ENCODE peak calls at places on chromosomes 7 and 10, in nine cellular contexts. G, E, L, C, B, Y, X, I and D are unnamed samples. For H3K4me1, the result is how much of the 10 kb centered on the place peaks cover.

GRCh38 chr7:30612658-30613265 is 18.1 kb downstream of the GARS1 start:
- DNase-seq in G (no peak), E (peak), L (no peak), C (no peak), B (no peak), Y (no peak), X (no peak), I (peak), D (no peak)

GRCh38 chr7:44196450-44196872 is 4.3 kb upstream of the YKT6 start:
- DNase-seq in G (peak), E (peak), L (peak), C (peak), B (no peak), Y (peak), X (no peak), I (no peak), D (no peak)

GRCh38 chr10:21969326-21970287 is 33.9 kb downstream of the DNAJC1 start:
- DNase-seq in G (no peak), E (peak), L (no peak), C (no peak), B (no peak), Y (no peak), X (no peak), I (peak), D (no peak)

GRCh38 chr10:120514035-120514620 is 57.1 kb downstream of the PLPP4 start:
- DNase-seq in G (peak), E (peak), L (peak), C (peak), B (no peak), Y (peak), X (no peak), I (no peak), D (no peak)

GRCh38 chr7:40348126-40348728 is 213.4 kb downstream of the SUGCT start:
- DNase-seq in G (no peak), E (no peak), L (no peak), C (no peak), B (no peak), Y (no peak), X (peak), I (peak), D (no peak)

GRCh38 chr7:44982970-44983369 is 4.2 kb upstream of the MYO1G start:
- DNase-seq in G (no peak), E (no peak), L (no peak), C (no peak), B (no peak), Y (no peak), X (no peak), I (no peak), D (no peak)

GRCh38 chr10:60441515-60441914 is 51.8 kb upstream of the ANK3 start:
- DNase-seq in G (no peak), E (peak), L (peak), C (no peak), B (no peak), Y (no peak), X (no peak), I (no peak), D (no peak)

GRCh38 chr10:69863580-69863979 is 61.9 kb downstream of the COL13A1 start:
- DNase-seq in G (no peak), E (peak), L (no peak), C (no peak), B (no peak), Y (no peak), X (no peak), I (peak), D (no peak)

GRCh38 chr7:156178857-156179256 is 366.6 kb upstream of the SHH start:
- DNase-seq in G (no peak), E (no peak), L (no peak), C (peak), B (no peak), Y (peak), X (no peak), I (no peak), D (no peak)

GRCh38 chr10:59433720-59434428 is 71.5 kb upstream of the FAM13C start:
- DNase-seq in G (peak), E (no peak), L (no peak), C (no peak), B (no peak), Y (no peak), X (no peak), I (peak), D (no peak)

GRCh38 chr7:151483700-151483960 is 36.1 kb downstream of the RHEB start:
- DNase-seq in G (peak), E (no peak), L (no peak), C (no peak), B (no peak), Y (no peak), X (no peak), I (no peak), D (no peak)

GRCh38 chr7:35268953-35269352 is 15.1 kb upstream of the TBX20 start:
- DNase-seq in G (no peak), E (no peak), L (no peak), C (no peak), B (no peak), Y (no peak), X (no peak), I (no peak), D (no peak)

GRCh38 chr7:38025815-38026214 is 105.4 kb downstream of the EPDR1 start:
- DNase-seq in G (no peak), E (no peak), L (no peak), C (no peak), B (no peak), Y (no peak), X (no peak), I (no peak), D (no peak)

GRCh38 chr7:1934017-1934416 is 263.9 kb downstream of the ELFN1 start:
- DNase-seq in G (no peak), E (no peak), L (no peak), C (no peak), B (no peak), Y (no peak), X (peak), I (no peak), D (no peak)

GRCh38 chr7:97479740-97480290 is 252.1 kb upstream of the TAC1 start:
- DNase-seq in G (no peak), E (no peak), L (no peak), C (no peak), B (no peak), Y (no peak), X (no peak), I (no peak), D (no peak)

GRCh38 chr7:78099715-78100477 is 301.3 kb downstream of the PHTF2 start:
- DNase-seq in G (no peak), E (peak), L (no peak), C (no peak), B (no peak), Y (no peak), X (no peak), I (peak), D (no peak)

GRCh38 chr7:155412416-155413253 is 45.3 kb upstream of the EN2 start:
- DNase-seq in G (peak), E (peak), L (peak), C (peak), B (no peak), Y (peak), X (no peak), I (no peak), D (no peak)

GRCh38 chr10:23693895-23694294 is 255.0 kb downstream of the OTUD1 start:
- DNase-seq in G (no peak), E (no peak), L (no peak), C (no peak), B (no peak), Y (peak), X (no peak), I (no peak), D (no peak)

GRCh38 chr7:149459540-149460433 is 1.1 kb downstream of the ZNF777 start:
- DNase-seq in G (peak), E (no peak), L (no peak), C (no peak), B (no peak), Y (peak), X (peak), I (no peak), D (no peak)

GRCh38 chr7:1567082-1567771 is 2.6 kb downstream of the PSMG3 start:
- DNase-seq in G (no peak), E (peak), L (no peak), C (no peak), B (no peak), Y (peak), X (no peak), I (peak), D (no peak)

GRCh38 chr10:131933695-131934086 is 32.9 kb downstream of the PPP2R2D start:
- DNase-seq in G (no peak), E (no peak), L (no peak), C (no peak), B (no peak), Y (no peak), X (no peak), I (no peak), D (no peak)

GRCh38 chr10:108097258-108097657 is 932.8 kb upstream of the SORCS1 start:
- DNase-seq in G (no peak), E (no peak), L (no peak), C (no peak), B (no peak), Y (no peak), X (no peak), I (no peak), D (no peak)

GRCh38 chr10:104581884-104582603 is 59.0 kb upstream of the SORCS3 start:
- DNase-seq in G (no peak), E (peak), L (no peak), C (no peak), B (no peak), Y (no peak), X (no peak), I (peak), D (no peak)

GRCh38 chr10:122142652-122143237 is 128.4 kb upstream of the BTBD16 start:
- DNase-seq in G (peak), E (no peak), L (no peak), C (peak), B (peak), Y (peak), X (peak), I (no peak), D (no peak)

GRCh38 chr10:129915526-129916378 is 48.3 kb downstream of the EBF3 start:
- DNase-seq in G (no peak), E (no peak), L (no peak), C (no peak), B (no peak), Y (no peak), X (no peak), I (no peak), D (no peak)

GRCh38 chr7:51139796-51140195 is 176.8 kb downstream of the COBL start:
- DNase-seq in G (no peak), E (no peak), L (no peak), C (no peak), B (no peak), Y (no peak), X (no peak), I (no peak), D (no peak)

GRCh38 chr10:75231672-75232581 is 3.8 kb downstream of the COMTD1 start:
- DNase-seq in G (no peak), E (no peak), L (no peak), C (no peak), B (no peak), Y (peak), X (no peak), I (no peak), D (no peak)

GRCh38 chr7:44082541-44083207 is 344 bp upstream of the POLM start:
- DNase-seq in G (peak), E (peak), L (peak), C (peak), B (peak), Y (peak), X (peak), I (peak), D (peak)

GRCh38 chr7:17709127-17709526 is 231.2 kb downstream of the SNX13 start:
- DNase-seq in G (no peak), E (no peak), L (no peak), C (no peak), B (no peak), Y (no peak), X (no peak), I (no peak), D (no peak)

GRCh38 chr7:17706255-17706654 is 234.0 kb downstream of the SNX13 start:
- DNase-seq in G (no peak), E (no peak), L (no peak), C (no peak), B (no peak), Y (no peak), X (no peak), I (no peak), D (no peak)

GRCh38 chr7:17710312-17710711 is 230.0 kb downstream of the SNX13 start:
- DNase-seq in G (peak), E (no peak), L (no peak), C (no peak), B (no peak), Y (peak), X (no peak), I (no peak), D (no peak)

GRCh38 chr7:17709599-17709998 is 230.7 kb downstream of the SNX13 start:
- DNase-seq in G (no peak), E (no peak), L (no peak), C (no peak), B (no peak), Y (no peak), X (no peak), I (no peak), D (no peak)

GRCh38 chr7:17706734-17707133 is 233.6 kb downstream of the SNX13 start:
- DNase-seq in G (peak), E (peak), L (peak), C (peak), B (no peak), Y (peak), X (no peak), I (peak), D (peak)
- H3K4me1 ChIP-seq in G (under half), E (under half), L (under half), C (under half), B (under half), Y (under half), X (under half), I (under half), D (under half)

DNA sequence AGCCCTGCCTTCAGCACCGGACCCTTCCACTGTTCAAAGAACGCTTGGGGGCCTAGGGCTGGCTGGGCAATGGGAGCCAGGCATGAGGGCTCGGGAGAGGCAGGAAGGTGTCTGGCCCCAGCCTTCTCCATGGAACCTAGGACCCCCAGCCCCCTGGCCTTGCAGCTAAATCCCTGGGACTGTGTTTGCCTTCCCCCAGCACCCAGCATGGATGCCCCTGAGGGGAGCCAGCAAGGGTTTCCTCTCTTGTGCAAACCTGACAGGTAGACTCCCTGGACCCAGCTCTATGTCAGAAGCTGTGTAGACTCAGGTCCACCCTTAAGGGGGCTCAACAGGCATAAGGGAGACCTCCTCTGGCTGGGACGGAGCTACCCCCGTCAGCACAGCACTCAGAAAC is 288.0 kb downstream of the GRID1 start:
- DNase-seq in G (no peak), E (no peak), L (no peak), C (peak), B (no peak), Y (no peak), X (no peak), I (no peak), D (peak)
- H3K27ac ChIP-seq in G (no peak), E (no peak), L (no peak), C (no peak), B (no peak), Y (no peak), X (no peak), I (no peak), D (no peak)

DNA sequence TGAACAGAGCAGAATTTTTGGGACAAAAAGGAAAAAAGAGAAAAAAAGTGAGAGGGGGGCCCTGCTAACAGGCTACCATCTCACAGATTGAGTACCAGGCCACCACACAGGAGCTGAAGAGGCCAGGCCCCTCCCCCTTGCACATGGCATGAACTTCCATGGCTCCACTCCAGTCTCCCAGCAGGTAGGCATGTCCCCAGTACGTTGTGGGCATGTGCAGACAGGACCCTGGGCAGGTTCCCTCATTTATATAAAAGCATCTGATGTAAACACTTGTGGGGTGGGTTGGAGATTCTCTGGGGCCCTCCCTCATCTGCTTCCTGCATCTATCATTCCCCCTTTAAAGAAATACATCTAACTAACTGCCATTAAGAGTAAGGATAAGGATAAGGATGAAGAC is 45.0 kb upstream of the AKR1C1 start:
- DNase-seq in G (no peak), E (no peak), L (no peak), C (no peak), B (no peak), Y (no peak), X (no peak), I (no peak), D (no peak)
- H3K4me1 ChIP-seq in G (under half), E (under half), L (under half), C (under half), B (under half), Y (under half), X (under half), I (under half), D (under half)

GRCh38 chr10:43350139-43350538 is 21.3 kb upstream of the FXYD4 start:
- DNase-seq in G (peak), E (no peak), L (no peak), C (no peak), B (no peak), Y (no peak), X (no peak), I (no peak), D (no peak)
- H3K27ac ChIP-seq in G (no peak), E (no peak), L (no peak), C (no peak), B (no peak), Y (no peak), X (no peak), I (no peak), D (no peak)

GRCh38 chr7:122337011-122337410 is 32.5 kb upstream of the FEZF1 start:
- DNase-seq in G (no peak), E (no peak), L (no peak), C (no peak), B (no peak), Y (no peak), X (no peak), I (no peak), D (no peak)
- H3K4me1 ChIP-seq in G (under half), E (under half), L (under half), C (under half), B (under half), Y (under half), X (under half), I (under half), D (under half)

DNA sequence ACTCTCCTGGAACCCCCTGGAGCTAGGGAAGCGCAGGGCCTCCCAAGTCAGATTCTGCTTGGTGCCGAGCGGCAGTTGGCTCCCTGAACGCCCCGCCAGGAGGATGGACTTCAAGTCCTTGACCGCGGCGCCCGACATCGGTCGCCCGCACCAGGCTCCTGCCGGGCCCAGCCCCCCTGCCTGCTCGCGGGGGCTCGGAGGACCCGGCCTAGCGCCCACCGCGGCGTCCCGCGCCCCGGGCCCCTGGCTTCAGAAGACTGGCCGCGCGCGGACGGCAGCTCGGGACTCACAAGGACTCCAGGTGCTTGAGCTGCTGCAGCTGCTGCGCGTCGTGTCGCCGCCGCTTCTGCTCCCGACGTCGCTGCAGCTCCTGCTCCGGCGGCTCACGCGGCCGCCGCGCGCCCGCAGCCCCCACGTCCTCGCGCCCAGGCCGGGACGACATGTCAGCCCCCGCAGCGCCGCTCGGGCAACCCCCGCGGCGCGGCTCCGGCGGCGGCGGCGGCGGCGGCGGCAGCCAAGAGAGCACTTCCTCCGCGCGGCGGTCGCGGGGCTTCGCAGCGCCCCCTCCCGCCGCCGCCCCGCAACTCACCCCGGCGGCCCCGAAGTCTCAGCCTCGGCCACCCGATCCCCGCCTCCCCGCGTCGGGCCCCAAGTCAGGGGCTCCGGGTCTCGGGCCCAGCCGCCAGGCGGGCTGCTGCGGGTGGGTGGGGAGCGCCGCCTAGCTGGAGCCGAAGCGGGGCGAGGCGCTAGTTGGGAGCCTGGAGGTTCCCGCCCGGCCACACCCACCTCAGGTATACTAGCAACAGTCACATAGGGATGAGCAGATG is at the start of gene RP9:
- DNase-seq in G (peak), E (peak), L (peak), C (peak), B (peak), Y (peak), X (peak), I (peak), D (peak)
- H3K27ac ChIP-seq in G (peak), E (peak), L (peak), C (no peak), B (peak), Y (peak), X (peak), I (peak), D (peak)